ENCODE peak calls at places on chromosomes 16 and 17, in five cellular contexts. R is K562, O is tibial artery, E is neural progenitor cell, P is neuronal stem cell. G is an unnamed sample.

GRCh38 chr16:87392823-87393679 is 915 bp downstream of the MAP1LC3B start:
- DNase-seq in E (peak), P (peak), R (peak), O (peak), G (peak)

GRCh38 chr16:54512461-54512860 is 225.9 kb upstream of the IRX3 start:
- DNase-seq in O (no peak), P (no peak), R (no peak), E (no peak), G (no peak)

GRCh38 chr17:151886-152859 is 14.8 kb downstream of the SCGB1C2 start:
- DNase-seq in P (no peak), O (no peak), E (no peak), R (no peak), G (no peak)

GRCh38 chr17:74446551-74447500 is 14.9 kb downstream of the GPRC5C start:
- DNase-seq in R (no peak), P (no peak), E (no peak), O (peak), G (no peak)

GRCh38 chr17:63675231-63675606 is 24.7 kb downstream of the LIMD2 start:
- DNase-seq in R (peak), P (no peak), E (no peak), O (no peak), G (no peak)

GRCh38 chr17:76232342-76232741 is 8.0 kb downstream of the RNF157 start:
- DNase-seq in R (no peak), O (no peak), E (no peak), P (no peak), G (no peak)

GRCh38 chr16:53091508-53092211 is 36.9 kb downstream of the CHD9 start:
- DNase-seq in R (no peak), O (peak), E (peak), P (peak), G (peak)

GRCh38 chr16:88685156-88686061 is 898 bp downstream of the SNAI3 start:
- DNase-seq in R (peak), P (no peak), E (peak), O (no peak), G (no peak)

GRCh38 chr16:12754824-12755543 is 48.7 kb downstream of the CPPED1 start:
- DNase-seq in O (no peak), P (no peak), E (no peak), R (no peak), G (no peak)

GRCh38 chr17:75191584-75191983 is 8.8 kb upstream of the SUMO2 start:
- DNase-seq in P (no peak), E (no peak), O (no peak), R (peak), G (peak)

GRCh38 chr16:10949424-10949970 is 5.1 kb downstream of the CLEC16A start:
- DNase-seq in E (peak), O (no peak), R (no peak), P (no peak), G (no peak)

GRCh38 chr16:8194795-8195194 is 395.5 kb downstream of the TMEM114 start:
- DNase-seq in R (peak), E (peak), O (no peak), P (peak), G (peak)

GRCh38 chr16:82037666-82038065 is 2.6 kb downstream of the HSD17B2 start:
- DNase-seq in R (no peak), P (no peak), O (no peak), E (no peak), G (no peak)

GRCh38 chr16:84423416-84423837 is 55.1 kb downstream of the ATP2C2 start:
- DNase-seq in O (no peak), P (no peak), R (peak), E (no peak), G (peak)

GRCh38 chr17:67779098-67779672 is 46.1 kb upstream of the BPTF start:
- DNase-seq in O (peak), R (peak), E (peak), P (peak), G (peak)

GRCh38 chr17:4949321-4950074 is 1.2 kb upstream of the PFN1 start:
- DNase-seq in O (peak), P (peak), R (peak), E (peak), G (peak)

GRCh38 chr17:77999413-78000173 is 41.1 kb downstream of the TNRC6C start:
- DNase-seq in P (no peak), E (no peak), R (peak), O (no peak), G (no peak)

GRCh38 chr17:39979865-39980401 is 674 bp upstream of the PSMD3 start:
- DNase-seq in R (peak), P (no peak), E (peak), O (no peak), G (peak)

GRCh38 chr17:39981207-39982068 is 831 bp downstream of the PSMD3 start:
- DNase-seq in P (no peak), E (peak), R (peak), O (no peak), G (peak)

GRCh38 chr17:39979021-39979660 is 1.5 kb upstream of the PSMD3 start:
- DNase-seq in O (no peak), E (no peak), P (no peak), R (no peak), G (peak)

GRCh38 chr17:39980402-39981206 is at the start of gene PSMD3:
- DNase-seq in P (peak), E (peak), O (peak), R (peak), G (peak)

DNA sequence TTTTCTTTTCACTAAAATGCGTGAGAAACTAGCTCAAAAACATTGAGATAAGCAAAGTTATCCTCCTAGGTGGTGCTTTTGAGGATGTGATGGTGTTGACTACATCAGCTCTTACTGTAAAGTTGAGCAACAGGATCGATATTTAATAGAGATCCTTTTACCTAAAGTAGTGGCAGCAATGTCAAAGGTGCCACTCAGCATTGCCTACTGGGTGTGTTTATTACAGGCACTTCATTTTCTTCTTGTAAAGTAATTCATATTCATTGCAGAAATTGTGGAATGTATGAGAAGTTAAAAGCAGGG is 1.4 kb downstream of the PSMD3 start:
- DNase-seq in E (no peak), P (no peak), R (no peak), O (no peak), G (no peak)
- H3K4me3 ChIP-seq in E (peak), P (peak), R (peak), O (peak), G (peak)

GRCh38 chr16:66045626-66046025 is 320.9 kb upstream of the CDH5 start:
- DNase-seq in R (no peak), E (no peak), O (no peak), P (no peak), G (no peak)
- H3K4me3 ChIP-seq in R (no peak), E (no peak), O (no peak), P (no peak), G (no peak)

DNA sequence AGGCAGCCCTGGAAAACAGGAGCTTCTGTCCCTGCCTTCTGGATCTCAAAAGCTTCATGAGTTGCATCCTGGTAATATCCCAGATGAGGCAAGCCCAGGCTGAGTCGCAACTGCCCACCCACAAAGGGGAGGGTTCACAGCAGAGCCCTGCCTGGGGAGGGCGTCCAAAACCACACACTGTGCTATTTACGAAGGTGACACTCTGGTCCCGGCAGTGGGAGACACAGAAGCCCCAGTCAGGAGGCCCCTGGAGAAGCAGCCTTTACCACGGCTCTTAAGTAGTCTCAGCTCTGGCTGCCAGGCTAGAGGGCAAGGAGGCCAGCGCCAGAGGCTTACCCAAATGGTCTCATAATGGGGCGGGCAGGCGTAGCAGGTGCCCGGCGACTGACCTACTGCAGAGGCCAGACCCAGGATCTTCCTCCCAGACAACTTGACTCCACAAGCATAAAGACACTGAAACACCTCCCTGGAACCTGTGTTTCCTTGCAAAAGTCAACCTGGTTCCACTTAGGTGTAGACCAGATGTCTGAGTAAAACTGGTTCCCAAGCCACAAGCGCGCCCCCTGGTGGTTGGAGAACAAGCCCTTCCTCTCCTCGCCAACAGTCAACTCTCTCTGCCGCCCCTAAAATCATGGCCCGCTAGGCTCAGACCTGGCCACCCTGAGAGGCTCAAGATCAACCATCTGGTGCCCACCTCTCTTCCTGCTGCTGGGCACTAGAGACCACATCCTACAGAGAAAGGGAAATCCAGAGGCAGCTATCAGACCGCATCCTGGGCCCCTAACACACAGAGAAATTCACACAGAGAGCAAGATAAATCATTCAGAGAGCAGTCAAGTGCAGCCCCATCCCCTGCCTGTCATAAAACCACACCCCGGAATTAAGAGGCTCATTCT is 5.2 kb downstream of the AXIN2 start:
- DNase-seq in O (peak), R (peak), P (peak), E (peak), G (peak)
- H3K4me3 ChIP-seq in O (no peak), R (no peak), P (peak), E (peak), G (no peak)

GRCh38 chr16:14291941-14292825 is 221.1 kb downstream of the MRTFB start:
- DNase-seq in R (no peak), O (peak), P (no peak), E (no peak), G (no peak)

GRCh38 chr16:14284930-14285541 is 213.9 kb downstream of the MRTFB start:
- DNase-seq in E (peak), R (no peak), O (peak), P (no peak), G (no peak)

GRCh38 chr16:14285542-14286380 is 214.6 kb downstream of the MRTFB start:
- DNase-seq in R (peak), O (peak), P (peak), E (peak), G (peak)

GRCh38 chr16:14286381-14287230 is 215.5 kb downstream of the MRTFB start:
- DNase-seq in O (peak), R (no peak), P (no peak), E (peak), G (peak)

GRCh38 chr16:14289692-14290340 is 218.7 kb downstream of the MRTFB start:
- DNase-seq in P (no peak), R (peak), E (peak), O (no peak), G (peak)
- H3K4me3 ChIP-seq in P (no peak), R (no peak), E (no peak), O (no peak), G (no peak)

GRCh38 chr16:80803341-80804060 is 897 bp downstream of the CDYL2 start:
- DNase-seq in O (no peak), E (peak), P (peak), R (no peak), G (no peak)
- H3K4me3 ChIP-seq in O (peak), E (peak), P (peak), R (no peak), G (no peak)

GRCh38 chr17:36935681-36936454 is 1.4 kb upstream of the LHX1 start:
- DNase-seq in P (no peak), E (peak), O (no peak), R (peak), G (peak)

GRCh38 chr17:36933174-36934143 is 3.8 kb upstream of the LHX1 start:
- DNase-seq in E (peak), P (no peak), R (no peak), O (no peak), G (no peak)

GRCh38 chr17:36934759-36935630 is 2.3 kb upstream of the LHX1 start:
- DNase-seq in R (peak), P (no peak), O (no peak), E (peak), G (peak)

GRCh38 chr17:36932383-36933173 is 4.7 kb upstream of the LHX1 start:
- DNase-seq in P (no peak), O (no peak), R (no peak), E (no peak), G (no peak)

DNA sequence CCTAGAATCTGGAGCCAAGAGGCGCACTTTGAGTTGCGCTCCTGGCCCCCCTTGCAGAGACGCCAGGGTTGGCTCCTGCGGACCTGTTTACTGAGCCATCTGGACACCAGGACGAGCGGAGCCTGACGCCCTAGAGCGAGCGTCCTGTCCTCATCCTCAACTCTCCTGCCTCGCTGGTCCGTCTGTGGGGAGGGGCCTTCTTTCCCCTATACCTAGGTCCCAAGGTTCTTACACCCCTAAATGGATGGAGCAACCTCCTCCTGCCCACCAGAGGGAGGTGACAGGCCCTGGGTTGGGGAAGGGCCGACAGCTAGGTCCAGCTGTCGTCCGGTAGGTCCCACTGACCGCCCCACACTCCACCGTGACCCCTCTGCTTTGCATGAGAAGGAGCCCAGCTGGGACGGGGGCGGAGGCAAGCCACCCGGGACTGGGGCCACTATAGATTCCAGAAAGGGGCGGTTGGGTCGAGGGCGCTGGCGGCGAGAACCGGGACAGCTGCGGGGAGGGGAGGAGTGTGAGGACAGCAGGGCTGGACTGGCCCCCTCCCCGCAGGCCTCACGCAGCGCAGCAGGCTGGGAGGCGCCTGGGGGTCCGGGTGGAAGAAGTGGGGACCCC is 3.0 kb upstream of the LHX1 start:
- DNase-seq in O (no peak), P (no peak), R (no peak), E (peak), G (peak)
- H3K4me3 ChIP-seq in O (no peak), P (no peak), R (no peak), E (peak), G (peak)

GRCh38 chr17:31562447-31562846 is 171.0 kb downstream of the RAB11FIP4 start:
- DNase-seq in O (no peak), E (peak), P (no peak), R (no peak), G (no peak)

GRCh38 chr17:31565652-31566051 is 174.2 kb downstream of the RAB11FIP4 start:
- DNase-seq in P (no peak), O (no peak), R (no peak), E (no peak), G (no peak)

GRCh38 chr17:31566247-31566991 is 174.9 kb downstream of the RAB11FIP4 start:
- DNase-seq in P (no peak), R (no peak), O (no peak), E (no peak), G (no peak)

GRCh38 chr17:31564883-31565297 is 173.4 kb downstream of the RAB11FIP4 start:
- DNase-seq in O (no peak), P (no peak), R (no peak), E (peak), G (no peak)

DNA sequence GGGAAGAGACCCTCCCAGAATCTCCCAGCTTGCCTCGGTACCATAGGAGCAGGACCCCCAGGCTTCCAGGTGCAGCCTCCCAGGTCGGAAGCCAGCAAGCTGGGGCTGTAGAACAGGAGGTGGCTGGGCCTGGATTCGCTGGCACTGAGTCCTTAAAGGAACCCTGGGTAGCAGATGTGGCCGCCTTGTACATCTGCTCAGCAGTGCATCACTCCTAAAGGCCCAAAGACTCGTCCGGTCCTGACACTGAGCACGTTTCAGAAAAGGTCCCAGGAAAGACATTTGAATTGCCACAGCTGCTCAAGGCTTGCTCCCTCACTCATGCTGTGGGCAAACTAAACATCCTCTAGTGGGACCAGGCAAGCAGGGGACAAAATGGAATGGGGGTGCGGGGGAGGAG is 172.8 kb downstream of the RAB11FIP4 start:
- DNase-seq in O (no peak), R (no peak), P (no peak), E (no peak), G (no peak)
- H3K4me3 ChIP-seq in O (no peak), R (no peak), P (no peak), E (no peak), G (no peak)

GRCh38 chr16:28981517-28981916 is 3.3 kb upstream of the LAT start:
- DNase-seq in O (no peak), E (peak), P (no peak), R (peak), G (peak)
- H3K4me3 ChIP-seq in O (no peak), E (no peak), P (no peak), R (no peak), G (no peak)